ENCODE peak calls at places on chromosome 12, in nine cellular contexts. F is T-helper 9 cell; J is smooth muscle cell of the brain vasculature; X is iPS DF 19.7; H is stimulated activated naive CD8-positive, alpha-beta T cell treated with anti-CD3 and anti-CD28 coated beads, Interleukin-15, amount 100 ng/mL, for 72 hours; S is neuronal stem cell; W is Right ventricle myocardium superior; Q is AG04450; T is WTC11. K is an unnamed sample.

GRCh38 chr12:88469136-88469535 is 111.1 kb downstream of the KITLG start:
- DNase-seq in F (no peak), J (no peak), X (no peak), H (no peak), S (no peak), W (no peak), Q (no peak), T (no peak), K (no peak)

GRCh38 chr12:66664076-66664475 is 14.8 kb downstream of the GRIP1 start:
- DNase-seq in F (no peak), J (no peak), X (no peak), H (no peak), S (no peak), W (no peak), Q (no peak), T (no peak), K (no peak)

GRCh38 chr12:133130808-133131128 is 341 bp downstream of the ZNF10 start:
- DNase-seq in F (peak; percentile 36), J (no peak), X (no peak), H (no peak), S (no peak), W (peak; percentile 50), Q (no peak), T (peak; percentile 17), K (no peak)

GRCh38 chr12:115752913-115753726 is 524.4 kb downstream of the MED13L start:
- DNase-seq in F (no peak), J (peak; percentile 43), X (peak; percentile 35), H (peak; percentile 0), S (peak; percentile 43), W (no peak), Q (peak; percentile 48), T (peak; percentile 17), K (peak; percentile 44)

GRCh38 chr12:65878540-65878939 is 54.3 kb downstream of the HMGA2 start:
- DNase-seq in F (no peak), J (no peak), X (no peak), H (no peak), S (no peak), W (no peak), Q (no peak), T (peak; percentile 40), K (no peak)

GRCh38 chr12:93287152-93287551 is 90.6 kb upstream of the NUDT4 start:
- DNase-seq in F (no peak), J (no peak), X (no peak), H (no peak), S (no peak), W (no peak), Q (no peak), T (no peak), K (no peak)

GRCh38 chr12:54984602-54985376 is at the start of gene TESPA1:
- DNase-seq in F (peak; percentile 70), J (no peak), X (no peak), H (peak; percentile 79), S (no peak), W (peak; percentile 78), Q (no peak), T (no peak), K (no peak)

GRCh38 chr12:65891987-65892481 is 67.8 kb downstream of the HMGA2 start:
- DNase-seq in F (no peak), J (peak; percentile 89), X (no peak), H (no peak), S (no peak), W (peak; percentile 75), Q (peak; percentile 95), T (no peak), K (no peak)

GRCh38 chr12:111221296-111222026 is 147.4 kb downstream of the PHETA1 start:
- DNase-seq in F (no peak), J (no peak), X (no peak), H (no peak), S (no peak), W (no peak), Q (no peak), T (no peak), K (no peak)

GRCh38 chr12:1806301-1807106 is 13.9 kb upstream of the LRTM2 start:
- DNase-seq in F (no peak), J (no peak), X (no peak), H (no peak), S (no peak), W (peak; percentile 64), Q (no peak), T (peak; percentile 4), K (no peak)

GRCh38 chr12:104177336-104177662 is 38.3 kb upstream of the TXNRD1 start:
- DNase-seq in F (no peak), J (no peak), X (no peak), H (no peak), S (no peak), W (no peak), Q (no peak), T (no peak), K (no peak)

GRCh38 chr12:119440961-119441360 is 106.4 kb downstream of the CCDC60 start:
- DNase-seq in F (no peak), J (no peak), X (no peak), H (no peak), S (no peak), W (no peak), Q (no peak), T (no peak), K (no peak)

GRCh38 chr12:113933201-113933786 is 32.8 kb downstream of the RBM19 start:
- DNase-seq in F (no peak), J (peak; percentile 79), X (no peak), H (no peak), S (peak; percentile 48), W (peak; percentile 57), Q (peak; percentile 32), T (no peak), K (peak; percentile 13)

GRCh38 chr12:82650627-82651337 is 35.9 kb upstream of the TMTC2 start:
- DNase-seq in F (no peak), J (no peak), X (no peak), H (no peak), S (no peak), W (no peak), Q (no peak), T (no peak), K (peak; percentile 15)

GRCh38 chr12:114668151-114668891 is 15.7 kb downstream of the TBX3 start:
- DNase-seq in F (no peak), J (no peak), X (no peak), H (no peak), S (no peak), W (peak; percentile 80), Q (no peak), T (peak; percentile 85), K (no peak)

GRCh38 chr12:53952335-53952694 is 2.4 kb upstream of the HOXC12 start:
- DNase-seq in F (no peak), J (no peak), X (no peak), H (no peak), S (no peak), W (no peak), Q (no peak), T (no peak), K (no peak)

GRCh38 chr12:63915105-63915830 is 70.8 kb downstream of the SRGAP1 start:
- DNase-seq in F (no peak), J (no peak), X (no peak), H (no peak), S (no peak), W (no peak), Q (no peak), T (no peak), K (no peak)

GRCh38 chr12:62995097-62995496 is 60.1 kb upstream of the PPM1H start:
- DNase-seq in F (no peak), J (no peak), X (no peak), H (no peak), S (no peak), W (no peak), Q (no peak), T (peak; percentile 50), K (peak; percentile 8)

K was measured in NT2/D1.